ENCODE peak calls at places on chromosomes 13 and 19, in six cellular contexts. H is Panc1, R is sigmoid colon, Z is K562, U is SK-N-SH, E is HL-60. L is an unnamed sample.
A peak's percentile ranks its signal among the peaks of the same experiment; 100 is the strongest.

GRCh38 chr13:66139701-66140100 is 1090.4 kb downstream of the PCDH9 start:
- DNase-seq in H (no peak), R (no peak), Z (no peak), U (no peak), E (no peak), L (no peak)

GRCh38 chr19:51571599-51571998 is 516 bp downstream of the ZNF175 start:
- DNase-seq in H (no peak), R (no peak), Z (no peak), U (peak; percentile 20), E (no peak), L (no peak)

GRCh38 chr19:40521276-40521675 is 54.5 kb downstream of the SPTBN4 start:
- DNase-seq in H (no peak), R (no peak), Z (no peak), U (no peak), E (no peak), L (no peak)

GRCh38 chr13:71625694-71626093 is 241.3 kb downstream of the DACH1 start:
- DNase-seq in H (no peak), R (no peak), Z (no peak), U (no peak), E (no peak), L (no peak)

GRCh38 chr13:78601886-78602560 is 1.3 kb downstream of the POU4F1 start:
- DNase-seq in H (no peak), R (no peak), Z (no peak), U (peak; percentile 54), E (no peak), L (no peak)

GRCh38 chr13:70253411-70253810 is 145.2 kb upstream of the KLHL1 start:
- DNase-seq in H (no peak), R (no peak), Z (no peak), U (no peak), E (no peak), L (no peak)

GRCh38 chr19:10718205-10719196 is 622 bp downstream of the DNM2 start:
- DNase-seq in H (no peak), R (no peak), Z (peak; percentile 50), U (peak; percentile 70), E (no peak), L (peak; percentile 43)

GRCh38 chr19:42095814-42096230 is 19.9 kb downstream of the ZNF574 start:
- DNase-seq in H (no peak), R (no peak), Z (peak; percentile 60), U (no peak), E (no peak), L (peak; percentile 95)

GRCh38 chr19:2475018-2475701 is 767 bp upstream of the GADD45B start:
- DNase-seq in H (no peak), R (peak; percentile 82), Z (peak; percentile 43), U (peak; percentile 54), E (no peak), L (peak; percentile 59)

GRCh38 chr19:800360-801029 is 3.2 kb downstream of the PTBP1 start:
- DNase-seq in H (no peak), R (no peak), Z (no peak), U (peak; percentile 47), E (peak; percentile 29), L (no peak)

GRCh38 chr13:113548778-113549621 is 35.6 kb upstream of the TFDP1 start:
- DNase-seq in H (no peak), R (no peak), Z (peak; percentile 42), U (peak; percentile 84), E (no peak), L (no peak)

GRCh38 chr13:44498969-44499368 is 77.2 kb downstream of the TSC22D1 start:
- DNase-seq in H (no peak), R (no peak), Z (no peak), U (no peak), E (no peak), L (no peak)

GRCh38 chr19:52946322-52947310 is 16.1 kb downstream of the ZNF816 start:
- DNase-seq in H (no peak), R (peak; percentile 69), Z (peak; percentile 18), U (peak; percentile 54), E (no peak), L (peak; percentile 99)

GRCh38 chr19:46068345-46069258 is 27.8 kb upstream of the IGFL4 start:
- DNase-seq in H (no peak), R (no peak), Z (no peak), U (no peak), E (peak; percentile 34), L (no peak)

GRCh38 chr13:102195566-102196462 is 206.0 kb downstream of the FGF14 start:
- DNase-seq in H (no peak), R (no peak), Z (no peak), U (peak; percentile 45), E (no peak), L (no peak)

GRCh38 chr13:79709526-79709925 is 228.6 kb downstream of the NDFIP2 start:
- DNase-seq in H (no peak), R (no peak), Z (no peak), U (no peak), E (no peak), L (no peak)

GRCh38 chr19:27762933-27763332 is 1450.0 kb downstream of the UQCRFS1 start:
- DNase-seq in H (no peak), R (peak; percentile 0), Z (no peak), U (no peak), E (no peak), L (no peak)

GRCh38 chr19:15225797-15226196 is 6.5 kb downstream of the EPHX3 start:
- DNase-seq in H (no peak), R (no peak), Z (no peak), U (peak; percentile 28), E (no peak), L (no peak)

GRCh38 chr19:29873024-29873800 is 61.4 kb downstream of the CCNE1 start:
- DNase-seq in H (no peak), R (no peak), Z (peak; percentile 72), U (peak; percentile 96), E (no peak), L (peak; percentile 81)

GRCh38 chr19:50794778-50795664 is 4.8 kb downstream of the ACP4 start:
- DNase-seq in H (no peak), R (no peak), Z (peak; percentile 61), U (peak; percentile 57), E (peak; percentile 65), L (peak; percentile 67)

GRCh38 chr19:55320844-55321419 is 4.2 kb downstream of the TMEM150B start:
- DNase-seq in H (no peak), R (no peak), Z (no peak), U (no peak), E (no peak), L (no peak)

GRCh38 chr13:89746554-89746953 is 1600.9 kb upstream of the MIR17HG start:
- DNase-seq in H (no peak), R (no peak), Z (no peak), U (no peak), E (no peak), L (peak; percentile 19)

GRCh38 chr19:35055715-35056179 is 14.2 kb downstream of the HPN start:
- DNase-seq in H (no peak), R (no peak), Z (peak; percentile 46), U (no peak), E (no peak), L (peak; percentile 90)
- TF ChIP-seq POLR2AphosphoS5 in H (no peak), R (no peak), Z (no peak), U (no peak), E (no peak), L (no peak)

DNA sequence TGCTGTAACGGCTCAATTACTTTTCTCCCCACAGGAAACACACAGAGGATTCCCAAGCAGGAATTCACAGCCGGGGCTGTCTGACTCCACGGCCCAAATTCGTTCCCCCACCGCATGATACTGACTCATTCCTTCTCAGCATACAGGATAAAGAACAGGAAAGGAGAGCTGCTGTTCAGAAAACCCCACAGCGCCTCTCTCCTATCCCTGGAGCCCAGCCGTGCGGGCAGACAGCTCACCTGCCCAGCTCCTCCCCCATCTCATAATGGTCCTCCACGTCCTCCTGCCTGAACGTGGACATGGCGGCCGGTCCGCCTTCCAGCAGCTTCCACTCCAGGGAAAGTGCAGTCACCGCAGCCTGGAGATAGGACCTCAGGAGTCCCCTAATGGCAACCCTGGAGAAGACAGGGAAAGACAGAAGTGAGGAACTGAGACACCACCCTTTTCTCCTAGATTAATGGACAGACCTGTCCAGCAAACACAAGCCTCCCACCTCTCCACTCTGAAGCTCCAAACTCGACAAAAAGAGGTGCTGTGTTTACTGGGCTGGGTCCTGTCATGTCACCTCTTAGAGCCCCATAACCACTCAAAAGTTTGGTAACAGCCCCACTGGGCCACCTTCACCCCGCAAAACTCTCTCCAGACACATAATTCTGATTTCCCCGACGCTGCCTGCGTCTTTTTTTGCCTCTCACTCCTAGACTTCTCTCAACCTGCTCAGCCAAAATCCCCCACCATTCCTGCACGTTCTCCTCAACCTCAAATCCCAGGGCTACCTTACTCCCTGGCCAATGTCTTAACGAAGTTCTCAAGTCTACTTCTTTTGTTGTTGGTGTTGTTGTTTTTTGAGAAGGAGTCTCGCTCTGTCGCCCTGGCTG is 1.2 kb downstream of the DAPK3 start:
- DNase-seq in H (no peak), R (peak; percentile 80), Z (peak; percentile 50), U (no peak), E (no peak), L (peak; percentile 62)
- TF ChIP-seq POLR2AphosphoS5 in H (no peak), R (no peak), Z (no peak), U (no peak), E (no peak), L (no peak)

GRCh38 chr19:18310118-18310909 is 12.6 kb downstream of the LSM4 start:
- DNase-seq in H (no peak), R (no peak), Z (no peak), U (no peak), E (no peak), L (no peak)
- TF ChIP-seq POLR2AphosphoS5 in H (no peak), R (no peak), Z (no peak), U (no peak), E (no peak), L (no peak)

GRCh38 chr13:63308585-63308984 is 1892.9 kb upstream of the PCDH20 start:
- DNase-seq in H (no peak), R (no peak), Z (no peak), U (no peak), E (no peak), L (no peak)
- TF ChIP-seq POLR2AphosphoS5 in H (no peak), R (no peak), Z (no peak), U (no peak), E (no peak), L (no peak)

L was measured in GM23338.